ENCODE peak calls at places on chromosomes 3 and 15, in eight cellular contexts. One of them, this sample, is unnamed.

GRCh38 chr3:53191836-53192480 is 30.9 kb downstream of the PRKCD start:
- DNase-seq in BJ: no peak
- DNase-seq in A549: no peak
- DNase-seq in activated effector memory CD4-positive, alpha-beta T cell treated with anti-CD3 and anti-CD28 coated beads, Interleukin-2, amount 50 U/mL, for 16 hours: peak
- DNase-seq in T-helper 2 cell: no peak
- DNase-seq in hypothalamus: no peak
- DNase-seq in body of pancreas: peak
- DNase-seq in upper lobe of left lung: no peak
- DNase-seq in this sample: peak

GRCh38 chr15:26711445-26711844 is 61.4 kb downstream of the GABRB3 start:
- DNase-seq in BJ: no peak
- DNase-seq in A549: no peak
- DNase-seq in activated effector memory CD4-positive, alpha-beta T cell treated with anti-CD3 and anti-CD28 coated beads, Interleukin-2, amount 50 U/mL, for 16 hours: no peak
- DNase-seq in T-helper 2 cell: no peak
- DNase-seq in hypothalamus: no peak
- DNase-seq in body of pancreas: no peak
- DNase-seq in upper lobe of left lung: no peak
- DNase-seq in this sample: no peak

GRCh38 chr3:120743556-120744195 is 1.1 kb downstream of the GTF2E1 start:
- DNase-seq in BJ: no peak
- DNase-seq in A549: no peak
- DNase-seq in activated effector memory CD4-positive, alpha-beta T cell treated with anti-CD3 and anti-CD28 coated beads, Interleukin-2, amount 50 U/mL, for 16 hours: no peak
- DNase-seq in T-helper 2 cell: no peak
- DNase-seq in hypothalamus: no peak
- DNase-seq in body of pancreas: peak
- DNase-seq in upper lobe of left lung: no peak
- DNase-seq in this sample: no peak

GRCh38 chr3:122246214-122246613 is 62.7 kb downstream of the CASR start:
- DNase-seq in BJ: no peak
- DNase-seq in A549: no peak
- DNase-seq in activated effector memory CD4-positive, alpha-beta T cell treated with anti-CD3 and anti-CD28 coated beads, Interleukin-2, amount 50 U/mL, for 16 hours: no peak
- DNase-seq in T-helper 2 cell: no peak
- DNase-seq in hypothalamus: no peak
- DNase-seq in body of pancreas: no peak
- DNase-seq in upper lobe of left lung: no peak
- DNase-seq in this sample: no peak

GRCh38 chr3:44554626-44555592 is at the start of gene ZKSCAN7:
- DNase-seq in BJ: peak
- DNase-seq in A549: no peak
- DNase-seq in activated effector memory CD4-positive, alpha-beta T cell treated with anti-CD3 and anti-CD28 coated beads, Interleukin-2, amount 50 U/mL, for 16 hours: peak
- DNase-seq in T-helper 2 cell: peak
- DNase-seq in hypothalamus: peak
- DNase-seq in body of pancreas: peak
- DNase-seq in upper lobe of left lung: peak
- DNase-seq in this sample: peak

GRCh38 chr3:45914362-45915077 is 28.2 kb downstream of the CCR9 start:
- DNase-seq in BJ: no peak
- DNase-seq in A549: no peak
- DNase-seq in activated effector memory CD4-positive, alpha-beta T cell treated with anti-CD3 and anti-CD28 coated beads, Interleukin-2, amount 50 U/mL, for 16 hours: no peak
- DNase-seq in T-helper 2 cell: no peak
- DNase-seq in hypothalamus: no peak
- DNase-seq in body of pancreas: no peak
- DNase-seq in upper lobe of left lung: no peak
- DNase-seq in this sample: no peak

GRCh38 chr3:129547241-129547640 is 4.3 kb downstream of the H1-8 start:
- DNase-seq in BJ: no peak
- DNase-seq in A549: no peak
- DNase-seq in activated effector memory CD4-positive, alpha-beta T cell treated with anti-CD3 and anti-CD28 coated beads, Interleukin-2, amount 50 U/mL, for 16 hours: no peak
- DNase-seq in T-helper 2 cell: no peak
- DNase-seq in hypothalamus: no peak
- DNase-seq in body of pancreas: no peak
- DNase-seq in upper lobe of left lung: no peak
- DNase-seq in this sample: no peak

GRCh38 chr15:93477721-93478120 is 388.7 kb upstream of the RGMA start:
- DNase-seq in BJ: no peak
- DNase-seq in A549: no peak
- DNase-seq in activated effector memory CD4-positive, alpha-beta T cell treated with anti-CD3 and anti-CD28 coated beads, Interleukin-2, amount 50 U/mL, for 16 hours: no peak
- DNase-seq in T-helper 2 cell: no peak
- DNase-seq in hypothalamus: no peak
- DNase-seq in body of pancreas: no peak
- DNase-seq in upper lobe of left lung: peak
- DNase-seq in this sample: no peak

GRCh38 chr3:70561796-70562195 is 249.4 kb upstream of the MDFIC2 start:
- DNase-seq in BJ: no peak
- DNase-seq in A549: no peak
- DNase-seq in activated effector memory CD4-positive, alpha-beta T cell treated with anti-CD3 and anti-CD28 coated beads, Interleukin-2, amount 50 U/mL, for 16 hours: no peak
- DNase-seq in T-helper 2 cell: no peak
- DNase-seq in hypothalamus: no peak
- DNase-seq in body of pancreas: no peak
- DNase-seq in upper lobe of left lung: no peak
- DNase-seq in this sample: no peak

GRCh38 chr3:161388860-161389259 is 17.5 kb upstream of the SPTSSB start:
- DNase-seq in BJ: no peak
- DNase-seq in A549: no peak
- DNase-seq in activated effector memory CD4-positive, alpha-beta T cell treated with anti-CD3 and anti-CD28 coated beads, Interleukin-2, amount 50 U/mL, for 16 hours: no peak
- DNase-seq in T-helper 2 cell: no peak
- DNase-seq in hypothalamus: no peak
- DNase-seq in body of pancreas: no peak
- DNase-seq in upper lobe of left lung: no peak
- DNase-seq in this sample: no peak

GRCh38 chr15:64762546-64762945 is 12.8 kb downstream of the RBPMS2 start:
- DNase-seq in BJ: no peak
- DNase-seq in A549: no peak
- DNase-seq in activated effector memory CD4-positive, alpha-beta T cell treated with anti-CD3 and anti-CD28 coated beads, Interleukin-2, amount 50 U/mL, for 16 hours: no peak
- DNase-seq in T-helper 2 cell: no peak
- DNase-seq in hypothalamus: no peak
- DNase-seq in body of pancreas: no peak
- DNase-seq in upper lobe of left lung: no peak
- DNase-seq in this sample: no peak

GRCh38 chr3:25664066-25664809 is 469 bp downstream of the TOP2B start:
- DNase-seq in BJ: no peak
- DNase-seq in A549: peak
- DNase-seq in activated effector memory CD4-positive, alpha-beta T cell treated with anti-CD3 and anti-CD28 coated beads, Interleukin-2, amount 50 U/mL, for 16 hours: peak
- DNase-seq in T-helper 2 cell: peak
- DNase-seq in hypothalamus: peak
- DNase-seq in body of pancreas: peak
- DNase-seq in upper lobe of left lung: peak
- DNase-seq in this sample: peak

GRCh38 chr3:60603860-60604259 is 647.4 kb downstream of the FHIT start:
- DNase-seq in BJ: no peak
- DNase-seq in A549: no peak
- DNase-seq in activated effector memory CD4-positive, alpha-beta T cell treated with anti-CD3 and anti-CD28 coated beads, Interleukin-2, amount 50 U/mL, for 16 hours: no peak
- DNase-seq in T-helper 2 cell: no peak
- DNase-seq in hypothalamus: no peak
- DNase-seq in body of pancreas: no peak
- DNase-seq in upper lobe of left lung: no peak
- DNase-seq in this sample: no peak

GRCh38 chr15:23424111-23424904 is 22.7 kb downstream of the GOLGA6L2 start:
- DNase-seq in BJ: no peak
- DNase-seq in A549: no peak
- DNase-seq in activated effector memory CD4-positive, alpha-beta T cell treated with anti-CD3 and anti-CD28 coated beads, Interleukin-2, amount 50 U/mL, for 16 hours: peak
- DNase-seq in T-helper 2 cell: no peak
- DNase-seq in hypothalamus: no peak
- DNase-seq in body of pancreas: no peak
- DNase-seq in upper lobe of left lung: no peak
- DNase-seq in this sample: no peak

GRCh38 chr15:64954395-64954794 is 35.3 kb downstream of the SPG21 start:
- DNase-seq in BJ: no peak
- DNase-seq in A549: no peak
- DNase-seq in activated effector memory CD4-positive, alpha-beta T cell treated with anti-CD3 and anti-CD28 coated beads, Interleukin-2, amount 50 U/mL, for 16 hours: no peak
- DNase-seq in T-helper 2 cell: no peak
- DNase-seq in hypothalamus: no peak
- DNase-seq in body of pancreas: no peak
- DNase-seq in upper lobe of left lung: no peak
- DNase-seq in this sample: no peak

GRCh38 chr15:77606142-77607034 is 26.3 kb downstream of the LINGO1 start:
- DNase-seq in BJ: no peak
- DNase-seq in A549: no peak
- DNase-seq in activated effector memory CD4-positive, alpha-beta T cell treated with anti-CD3 and anti-CD28 coated beads, Interleukin-2, amount 50 U/mL, for 16 hours: no peak
- DNase-seq in T-helper 2 cell: no peak
- DNase-seq in hypothalamus: no peak
- DNase-seq in body of pancreas: no peak
- DNase-seq in upper lobe of left lung: no peak
- DNase-seq in this sample: no peak

GRCh38 chr15:41513282-41514227 is at the start of gene LTK:
- DNase-seq in BJ: no peak
- DNase-seq in A549: no peak
- DNase-seq in activated effector memory CD4-positive, alpha-beta T cell treated with anti-CD3 and anti-CD28 coated beads, Interleukin-2, amount 50 U/mL, for 16 hours: no peak
- DNase-seq in T-helper 2 cell: no peak
- DNase-seq in hypothalamus: no peak
- DNase-seq in body of pancreas: no peak
- DNase-seq in upper lobe of left lung: peak
- DNase-seq in this sample: no peak

GRCh38 chr3:187966636-187967035 is 187.3 kb upstream of the LPP start:
- DNase-seq in BJ: no peak
- DNase-seq in A549: no peak
- DNase-seq in activated effector memory CD4-positive, alpha-beta T cell treated with anti-CD3 and anti-CD28 coated beads, Interleukin-2, amount 50 U/mL, for 16 hours: no peak
- DNase-seq in T-helper 2 cell: no peak
- DNase-seq in hypothalamus: no peak
- DNase-seq in body of pancreas: peak
- DNase-seq in upper lobe of left lung: no peak
- DNase-seq in this sample: no peak

GRCh38 chr15:28068930-28069329 is 30.2 kb downstream of the OCA2 start:
- DNase-seq in BJ: no peak
- DNase-seq in A549: no peak
- DNase-seq in activated effector memory CD4-positive, alpha-beta T cell treated with anti-CD3 and anti-CD28 coated beads, Interleukin-2, amount 50 U/mL, for 16 hours: no peak
- DNase-seq in T-helper 2 cell: no peak
- DNase-seq in hypothalamus: no peak
- DNase-seq in body of pancreas: no peak
- DNase-seq in upper lobe of left lung: no peak
- DNase-seq in this sample: no peak

GRCh38 chr3:104080228-104080627 is 1286.5 kb upstream of the ALCAM start:
- DNase-seq in BJ: no peak
- DNase-seq in A549: no peak
- DNase-seq in activated effector memory CD4-positive, alpha-beta T cell treated with anti-CD3 and anti-CD28 coated beads, Interleukin-2, amount 50 U/mL, for 16 hours: no peak
- DNase-seq in T-helper 2 cell: no peak
- DNase-seq in hypothalamus: no peak
- DNase-seq in body of pancreas: no peak
- DNase-seq in upper lobe of left lung: no peak
- DNase-seq in this sample: no peak

GRCh38 chr15:91413142-91413541 is 313.1 kb downstream of the SV2B start:
- DNase-seq in BJ: no peak
- DNase-seq in A549: no peak
- DNase-seq in activated effector memory CD4-positive, alpha-beta T cell treated with anti-CD3 and anti-CD28 coated beads, Interleukin-2, amount 50 U/mL, for 16 hours: no peak
- DNase-seq in T-helper 2 cell: no peak
- DNase-seq in hypothalamus: no peak
- DNase-seq in body of pancreas: no peak
- DNase-seq in upper lobe of left lung: no peak
- DNase-seq in this sample: no peak